ENCODE peak calls at places on chromosomes 1 and 21, in seven cellular contexts. E, A, I, R, H, B and X are unnamed samples.

GRCh38 chr1:109425902-109426277 is 358 bp downstream of the PSMA5 start:
- DNase-seq in H (no peak), A (no peak), I (peak), E (peak), R (no peak), B (peak), X (peak)

GRCh38 chr1:237166593-237167077 is 124.7 kb downstream of the RYR2 start:
- DNase-seq in I (no peak), B (no peak), H (no peak), A (no peak), E (peak), R (no peak), X (no peak)

GRCh38 chr1:24705260-24706073 is 39.8 kb upstream of the CLIC4 start:
- DNase-seq in I (peak), E (peak), B (peak), A (peak), H (peak), R (peak), X (peak)

GRCh38 chr1:159040206-159040605 is 30.5 kb downstream of the IFI16 start:
- DNase-seq in R (no peak), H (no peak), A (no peak), I (no peak), E (peak), B (peak), X (peak)

GRCh38 chr1:233721003-233721595 is 107.2 kb downstream of the KCNK1 start:
- DNase-seq in B (no peak), A (no peak), I (peak), R (no peak), E (no peak), H (no peak), X (no peak)

GRCh38 chr1:32247983-32248889 is 1.2 kb downstream of the FAM167B start:
- DNase-seq in A (peak), E (peak), B (peak), I (peak), R (peak), H (peak), X (peak)

GRCh38 chr1:208093754-208094719 is 150.1 kb downstream of the PLXNA2 start:
- DNase-seq in R (peak), B (peak), H (peak), A (peak), I (peak), E (peak), X (peak)

GRCh38 chr1:6087402-6087772 is 41.7 kb downstream of the KCNAB2 start:
- DNase-seq in I (no peak), E (no peak), H (no peak), R (no peak), B (no peak), A (no peak), X (no peak)

GRCh38 chr21:43345746-43346409 is 81.1 kb downstream of the SIK1 start:
- DNase-seq in E (peak), H (no peak), R (no peak), I (no peak), A (no peak), B (peak), X (peak)

GRCh38 chr1:108947871-108948525 is 15.3 kb downstream of the CLCC1 start:
- DNase-seq in H (no peak), A (peak), R (no peak), B (no peak), E (no peak), I (no peak), X (no peak)

GRCh38 chr21:15061747-15062146 is 3.1 kb downstream of the NRIP1 start:
- DNase-seq in H (no peak), I (no peak), R (no peak), B (no peak), A (no peak), E (no peak), X (no peak)

GRCh38 chr1:2982615-2983318 is 38.5 kb upstream of the ACTRT2 start:
- DNase-seq in B (no peak), H (no peak), E (no peak), I (no peak), A (no peak), R (no peak), X (no peak)

GRCh38 chr1:47745725-47746609 is 251.2 kb downstream of the TRABD2B start:
- DNase-seq in A (no peak), B (no peak), E (no peak), R (no peak), I (no peak), H (no peak), X (no peak)

GRCh38 chr1:98706173-98706848 is 44.8 kb downstream of the SNX7 start:
- DNase-seq in A (no peak), B (no peak), E (peak), R (no peak), H (no peak), I (no peak), X (no peak)

GRCh38 chr1:154465621-154466020 is 36.4 kb upstream of the TDRD10 start:
- DNase-seq in R (no peak), H (no peak), E (no peak), I (no peak), B (no peak), A (no peak), X (no peak)

GRCh38 chr21:43591468-43592050 is 67.7 kb downstream of the HSF2BP start:
- DNase-seq in H (no peak), I (no peak), R (no peak), E (no peak), B (no peak), A (no peak), X (peak)

GRCh38 chr1:111202707-111203623 is 2.5 kb upstream of the DENND2D start:
- DNase-seq in E (no peak), I (peak), R (no peak), H (no peak), A (no peak), B (no peak), X (no peak)

GRCh38 chr21:46118871-46119564 is 21.1 kb downstream of the COL6A2 start:
- DNase-seq in E (no peak), A (peak), I (no peak), H (no peak), R (peak), B (no peak), X (no peak)

GRCh38 chr1:225460021-225460736 is 32.3 kb upstream of the LBR start:
- DNase-seq in R (no peak), A (no peak), B (no peak), H (no peak), E (no peak), I (no peak), X (peak)

GRCh38 chr1:94729287-94729686 is 90.9 kb upstream of the SLC44A3 start:
- DNase-seq in E (peak), I (no peak), B (peak), A (no peak), H (no peak), R (no peak), X (peak)

GRCh38 chr1:55727010-55727409 is 511.8 kb upstream of the USP24 start:
- DNase-seq in E (peak), A (no peak), H (no peak), I (peak), R (no peak), B (no peak), X (no peak)

GRCh38 chr1:206693592-206693991 is 8.9 kb downstream of the MAPKAPK2 start:
- DNase-seq in E (peak), H (no peak), I (no peak), A (no peak), B (no peak), R (no peak), X (peak)

GRCh38 chr1:20633190-20634064 is at the start of gene PINK1:
- DNase-seq in H (peak), A (peak), B (peak), R (peak), E (peak), I (peak), X (peak)

GRCh38 chr1:1281533-1282321 is 1.5 kb downstream of the SCNN1D start:
- DNase-seq in A (no peak), E (peak), H (no peak), B (peak), I (no peak), R (no peak), X (peak)

GRCh38 chr21:28674807-28675206 is 317.9 kb downstream of the LTN1 start:
- DNase-seq in I (no peak), E (no peak), A (no peak), H (no peak), B (no peak), R (no peak), X (no peak)

GRCh38 chr1:114108741-114109255 is 44.9 kb downstream of the SYT6 start:
- DNase-seq in H (no peak), B (no peak), E (no peak), R (no peak), A (no peak), I (no peak), X (peak)

GRCh38 chr1:37028981-37029617 is 5.2 kb downstream of the GRIK3 start:
- DNase-seq in I (peak), B (no peak), H (no peak), E (no peak), R (no peak), A (peak), X (no peak)

GRCh38 chr1:13813398-13814012 is 113.5 kb downstream of the PRDM2 start:
- DNase-seq in I (peak), H (peak), B (peak), R (peak), E (no peak), A (peak), X (peak)

GRCh38 chr1:116064616-116065015 is 46.6 kb upstream of the MAB21L3 start:
- DNase-seq in B (no peak), A (no peak), I (no peak), H (no peak), E (no peak), R (no peak), X (peak)

GRCh38 chr1:220356981-220357850 is 85.0 kb upstream of the RAB3GAP2 start:
- DNase-seq in H (no peak), A (no peak), R (no peak), E (no peak), B (no peak), I (no peak), X (no peak)

GRCh38 chr1:221032616-221033342 is 153.5 kb downstream of the HLX start:
- DNase-seq in B (no peak), H (no peak), E (no peak), R (no peak), A (no peak), I (no peak), X (no peak)

GRCh38 chr1:219967361-219967760 is 39.0 kb upstream of the SLC30A10 start:
- DNase-seq in E (no peak), I (no peak), A (no peak), R (no peak), H (no peak), B (no peak), X (no peak)

GRCh38 chr1:165403835-165404482 is 41.0 kb downstream of the RXRG start:
- DNase-seq in E (no peak), I (peak), H (peak), A (peak), R (peak), B (peak), X (peak)

GRCh38 chr1:118395430-118396001 is 210.5 kb upstream of the SPAG17 start:
- DNase-seq in B (no peak), H (no peak), R (no peak), A (no peak), I (no peak), E (no peak), X (no peak)

GRCh38 chr1:185603158-185603557 is 131.0 kb upstream of the HMCN1 start:
- DNase-seq in E (no peak), I (no peak), B (no peak), R (no peak), H (no peak), A (no peak), X (no peak)

GRCh38 chr1:15151871-15152270 is 1.7 kb upstream of the TMEM51 start:
- DNase-seq in R (no peak), E (no peak), B (no peak), A (no peak), H (no peak), I (no peak), X (no peak)

GRCh38 chr1:15151377-15151806 is 2.2 kb upstream of the TMEM51 start:
- DNase-seq in H (no peak), E (no peak), I (peak), B (no peak), A (no peak), R (no peak), X (no peak)

GRCh38 chr1:15153842-15154479 is 414 bp downstream of the TMEM51 start:
- DNase-seq in I (peak), E (peak), A (peak), R (peak), B (peak), H (peak), X (peak)

GRCh38 chr1:15153184-15153841 is at the start of gene TMEM51:
- DNase-seq in R (peak), A (peak), E (peak), H (peak), B (peak), I (peak), X (peak)

DNA sequence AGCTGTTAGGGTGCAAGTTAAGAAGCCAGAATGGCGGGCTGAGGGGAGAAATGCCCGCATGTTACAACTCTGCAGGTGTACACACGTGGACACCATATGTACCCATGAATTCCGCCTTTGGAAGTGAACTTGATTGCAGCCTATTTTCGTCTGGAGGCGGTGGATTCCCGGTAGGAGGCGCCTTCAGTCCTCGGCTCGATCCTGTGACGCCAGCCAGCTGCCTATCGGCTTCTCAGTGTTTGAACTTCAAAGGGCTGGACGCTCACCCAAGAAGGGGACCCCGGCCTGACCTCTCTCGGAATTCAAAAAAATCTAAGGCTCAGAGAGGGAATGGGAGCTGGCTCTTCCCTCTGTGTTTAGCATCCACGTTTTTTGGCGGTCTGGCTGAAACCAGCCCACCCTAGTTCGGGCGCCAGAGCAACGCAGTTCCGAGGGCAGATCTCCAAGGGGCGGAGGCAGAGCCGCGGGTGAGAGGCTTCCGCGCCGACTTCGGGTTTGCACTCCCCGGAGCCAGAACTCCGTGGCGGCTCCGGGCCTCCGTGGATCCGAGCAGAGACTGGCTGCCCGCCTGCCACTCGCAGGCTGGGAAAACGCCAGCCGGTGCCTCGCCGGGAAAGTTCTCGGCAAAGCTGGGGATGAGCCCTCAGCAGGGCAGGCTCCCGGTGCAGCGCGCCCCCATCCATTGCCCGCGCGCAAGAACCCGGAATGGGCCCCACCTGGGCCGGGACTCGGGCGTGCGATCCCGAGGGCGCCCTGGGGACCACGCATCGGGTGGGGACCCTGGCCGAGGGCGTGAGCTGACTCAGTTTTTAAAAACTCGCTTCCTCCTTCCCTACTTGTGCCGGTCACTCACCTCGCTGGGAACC is 996 bp upstream of the TMEM51 start:
- DNase-seq in I (peak), E (peak), H (peak), A (peak), B (peak), R (peak), X (peak)
- H3K9ac ChIP-seq in I (peak), E (peak), H (peak), A (no peak), B (peak), R (peak), X (peak)

DNA sequence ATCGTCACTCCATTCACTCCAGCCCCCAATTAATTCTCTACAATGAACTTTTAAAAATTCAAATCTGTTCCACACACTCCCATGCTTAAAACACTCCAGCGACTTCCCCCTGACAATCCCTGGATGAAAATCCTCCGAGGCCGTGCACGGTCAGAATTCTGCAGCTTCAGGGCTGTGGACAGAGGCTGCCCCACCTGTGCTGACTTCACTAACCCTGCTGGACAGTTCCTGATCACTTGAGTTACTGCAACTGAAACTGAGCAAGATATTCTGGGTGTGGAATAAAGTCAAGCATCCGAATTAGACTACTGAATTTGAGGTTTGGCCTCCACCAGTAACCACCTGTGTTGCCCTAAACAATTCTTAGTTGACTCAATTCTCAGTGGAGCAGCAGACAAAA is 1.0 kb upstream of the JAK1 start:
- DNase-seq in H (no peak), I (no peak), A (no peak), R (no peak), B (no peak), E (no peak), X (no peak)
- H3K27ac ChIP-seq in H (no peak), I (no peak), A (no peak), R (no peak), B (no peak), E (no peak), X (no peak)

GRCh38 chr1:17596651-17597509 is 57.4 kb downstream of the ARHGEF10L start:
- DNase-seq in E (no peak), A (no peak), I (peak), B (no peak), R (no peak), H (no peak), X (peak)

GRCh38 chr1:17594690-17595601 is 55.4 kb downstream of the ARHGEF10L start:
- DNase-seq in H (no peak), A (no peak), I (no peak), R (no peak), E (no peak), B (no peak), X (no peak)

GRCh38 chr1:17595602-17595925 is 56.1 kb downstream of the ARHGEF10L start:
- DNase-seq in H (no peak), A (no peak), I (no peak), B (no peak), R (no peak), E (no peak), X (no peak)

GRCh38 chr1:17597651-17598050 is 58.2 kb downstream of the ARHGEF10L start:
- DNase-seq in B (no peak), R (no peak), I (no peak), E (no peak), H (no peak), A (no peak), X (no peak)

GRCh38 chr1:17596186-17596585 is 56.7 kb downstream of the ARHGEF10L start:
- DNase-seq in E (no peak), B (no peak), H (no peak), R (no peak), I (peak), A (no peak), X (no peak)
- H2BK120ac ChIP-seq in E (no peak), B (no peak), H (no peak), R (no peak), I (no peak), A (no peak), X (no peak)

DNA sequence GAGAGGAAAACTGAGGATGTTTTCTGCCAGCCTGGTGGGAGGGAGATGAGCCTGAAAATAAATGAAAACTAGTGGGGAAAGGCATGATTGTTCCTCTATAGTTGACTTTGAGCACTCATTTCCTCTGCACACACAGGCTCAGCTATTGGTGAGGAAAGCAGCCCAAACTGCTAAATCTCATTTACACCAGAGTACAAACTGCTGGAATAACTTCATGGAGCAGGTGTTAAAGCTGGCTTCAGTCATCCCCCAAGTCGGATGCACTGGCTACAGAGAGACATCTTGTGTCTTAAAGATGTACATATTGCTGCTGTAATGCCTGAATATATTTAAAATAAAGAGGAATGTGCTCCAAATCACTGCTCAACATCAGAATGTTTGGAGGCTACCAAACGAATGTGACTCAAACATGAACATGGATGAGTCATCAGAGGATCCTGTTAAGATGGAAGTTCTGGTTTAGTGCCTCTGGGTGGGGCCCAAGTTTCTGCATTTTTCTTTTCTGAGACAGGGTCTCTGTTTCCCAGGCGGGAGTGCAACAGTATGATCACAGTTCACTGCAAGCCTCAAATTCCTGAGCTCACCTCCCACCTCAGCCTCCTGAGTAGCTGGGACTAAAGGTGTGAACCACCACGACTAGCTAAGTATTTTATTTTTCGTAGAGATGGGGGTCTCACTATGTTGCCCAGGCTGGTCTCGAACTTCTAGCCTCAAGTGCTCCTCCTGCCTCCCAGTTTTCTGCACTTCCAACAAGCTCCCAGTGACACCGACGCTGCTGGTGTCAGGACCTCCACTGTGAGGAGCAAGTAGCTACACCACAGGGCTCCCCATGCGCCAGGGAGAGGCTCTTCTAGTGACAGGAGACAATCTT is 79.0 kb upstream of the KRTAP19-8 start:
- DNase-seq in B (peak), R (no peak), I (peak), A (no peak), E (peak), H (no peak), X (peak)
- H3K9ac ChIP-seq in B (no peak), R (no peak), I (no peak), A (no peak), E (no peak), H (no peak), X (peak)

DNA sequence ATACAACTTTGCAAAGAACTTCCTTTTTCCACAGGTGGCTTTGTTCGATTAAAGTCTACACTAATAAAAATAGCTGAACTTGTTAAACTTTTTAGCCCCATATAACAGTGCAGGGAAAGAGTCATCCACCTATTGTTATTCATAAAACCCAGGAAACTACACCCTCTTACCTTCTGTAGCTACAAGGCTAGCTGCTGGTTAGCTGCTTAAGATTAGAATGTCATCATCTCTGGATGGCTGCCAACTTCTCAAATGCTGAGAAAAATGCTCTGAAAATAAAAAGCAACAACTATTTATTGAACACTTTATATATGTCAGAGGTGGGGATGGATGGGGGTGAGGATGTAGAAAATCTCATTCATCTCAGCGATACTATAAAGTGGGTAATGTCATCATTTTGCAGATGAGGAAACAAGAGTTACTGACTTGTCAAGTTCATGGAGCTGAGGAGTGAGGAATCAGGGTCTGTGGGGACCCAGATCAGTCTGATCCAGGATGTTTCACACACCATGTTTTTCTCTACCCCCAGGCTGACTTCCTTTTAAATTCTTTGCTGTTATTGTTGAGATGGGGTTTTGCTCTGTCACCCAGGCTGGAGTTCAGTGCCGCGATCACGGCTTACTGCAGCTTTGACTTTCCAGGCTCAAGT is 17.1 kb downstream of the ATP5PF start:
- DNase-seq in H (no peak), E (peak), B (no peak), A (no peak), I (no peak), R (no peak), X (peak)
- H3K27ac ChIP-seq in H (no peak), E (no peak), B (no peak), A (no peak), I (no peak), R (no peak), X (no peak)